ENCODE peak calls at places on chromosome 12, in ten cellular contexts. X is uterus; U is breast epithelium; F is stomach; H is left lung; D is heart left ventricle; G is IMR-90; M is CD4-positive, alpha-beta T cell; N is SJCRH30; A is Panc1. E is an unnamed sample.

GRCh38 chr12:49131051-49131972 is at the start of gene TUBA1B:
- DNase-seq in X (peak; percentile 91), U (peak; percentile 83), F (peak; percentile 93), H (peak; percentile 98), D (peak; percentile 95), G (peak; percentile 82), M (peak; percentile 91), N (peak; percentile 95), A (peak; percentile 38), E (peak; percentile 85)

GRCh38 chr12:389138-390096 is at the start of gene KDM5A:
- DNase-seq in X (peak; percentile 89), U (peak; percentile 80), F (peak; percentile 92), H (peak; percentile 93), D (peak; percentile 94), G (peak; percentile 94), M (peak; percentile 89), N (peak; percentile 95), A (peak; percentile 68), E (peak; percentile 85)

GRCh38 chr12:129607293-129607692 is 296.5 kb downstream of the TMEM132D start:
- DNase-seq in X (no peak), U (no peak), F (no peak), H (no peak), D (no peak), G (no peak), M (no peak), N (peak; percentile 88), A (no peak), E (no peak)

GRCh38 chr12:82673698-82674097 is 13.0 kb upstream of the TMTC2 start:
- DNase-seq in X (no peak), U (no peak), F (no peak), H (no peak), D (no peak), G (no peak), M (no peak), N (no peak), A (no peak), E (no peak)

GRCh38 chr12:13959131-13959734 is 22.2 kb downstream of the GRIN2B start:
- DNase-seq in X (no peak), U (no peak), F (no peak), H (no peak), D (peak; percentile 48), G (no peak), M (no peak), N (no peak), A (no peak), E (no peak)

GRCh38 chr12:25387136-25388050 is 136.7 kb upstream of the KRAS start:
- DNase-seq in X (peak; percentile 89), U (peak; percentile 77), F (peak; percentile 91), H (no peak), D (peak; percentile 86), G (peak; percentile 92), M (peak; percentile 60), N (peak; percentile 92), A (peak; percentile 92), E (peak; percentile 58)

GRCh38 chr12:26345471-26346003 is 150.2 kb downstream of the SSPN start:
- DNase-seq in X (no peak), U (no peak), F (no peak), H (no peak), D (no peak), G (peak; percentile 35), M (no peak), N (no peak), A (no peak), E (no peak)

GRCh38 chr12:119727600-119728436 is 59.9 kb downstream of the PRKAB1 start:
- DNase-seq in X (no peak), U (no peak), F (no peak), H (no peak), D (no peak), G (no peak), M (no peak), N (no peak), A (no peak), E (no peak)

GRCh38 chr12:119786539-119786938 is 90.6 kb downstream of the CIT start:
- DNase-seq in X (no peak), U (no peak), F (no peak), H (no peak), D (no peak), G (no peak), M (no peak), N (no peak), A (no peak), E (no peak)

GRCh38 chr12:70260610-70261009 is 17.4 kb downstream of the CNOT2 start:
- DNase-seq in X (no peak), U (no peak), F (no peak), H (no peak), D (no peak), G (no peak), M (no peak), N (no peak), A (no peak), E (no peak)

GRCh38 chr12:109147954-109148353 is 31.6 kb downstream of the ACACB start:
- DNase-seq in X (peak; percentile 71), U (peak; percentile 30), F (no peak), H (no peak), D (no peak), G (no peak), M (no peak), N (no peak), A (no peak), E (no peak)

GRCh38 chr12:62683724-62684501 is 217.3 kb downstream of the MON2 start:
- DNase-seq in X (peak; percentile 85), U (peak; percentile 75), F (no peak), H (no peak), D (peak; percentile 69), G (peak; percentile 30), M (no peak), N (no peak), A (no peak), E (no peak)

DNA sequence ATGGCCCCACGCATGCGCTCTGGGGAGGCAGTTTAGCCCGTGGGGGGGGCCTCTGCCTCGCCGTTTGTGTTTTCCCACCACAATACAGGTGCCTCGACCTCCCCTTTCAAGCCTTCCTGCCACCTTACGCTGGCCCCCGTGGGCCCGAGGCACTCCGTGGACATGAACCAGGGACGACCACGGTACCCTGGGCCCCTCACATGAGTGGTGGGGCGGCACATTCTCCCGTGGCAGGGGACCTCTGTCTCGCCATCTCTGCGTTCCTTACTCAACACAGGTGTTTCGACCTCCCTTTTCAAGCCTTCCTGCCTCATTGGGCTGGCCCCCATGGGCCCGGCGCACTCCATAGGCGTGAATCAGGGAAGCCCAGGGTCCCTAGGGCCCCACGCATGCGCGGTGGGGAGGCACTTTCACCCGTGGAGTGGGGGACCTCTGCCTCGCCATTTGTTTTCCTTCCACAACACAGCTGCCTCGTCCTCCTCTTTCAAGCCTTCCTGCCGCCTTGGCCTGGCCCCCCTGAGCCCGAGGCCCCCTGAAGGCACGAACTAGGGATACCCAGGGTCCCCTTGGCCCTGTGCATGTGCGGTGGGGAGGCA is 339.5 kb downstream of the ALG10 start:
- DNase-seq in X (no peak), U (no peak), F (no peak), H (no peak), D (no peak), G (no peak), M (no peak), N (no peak), A (no peak), E (no peak)
- H3K9me3 ChIP-seq in X (no peaks in the 10 kb centered on the region), U (peaks cover 95% of the 10 kb centered on the region), F (peaks cover 96% of the 10 kb centered on the region), H (no peaks in the 10 kb centered on the region), D (no peaks in the 10 kb centered on the region), G (peaks cover 42% of the 10 kb centered on the region), M (peaks cover 31% of the 10 kb centered on the region), N (no peaks in the 10 kb centered on the region), A (no peaks in the 10 kb centered on the region), E (no peaks in the 10 kb centered on the region)

GRCh38 chr12:123847876-123848275 is 85.8 kb downstream of the DNAH10 start:
- DNase-seq in X (no peak), U (no peak), F (no peak), H (no peak), D (no peak), G (no peak), M (no peak), N (no peak), A (no peak), E (no peak)

GRCh38 chr12:123843912-123844748 is 82.0 kb downstream of the DNAH10 start:
- DNase-seq in X (no peak), U (no peak), F (no peak), H (no peak), D (no peak), G (no peak), M (no peak), N (no peak), A (no peak), E (no peak)

GRCh38 chr12:123847019-123847418 is 84.9 kb downstream of the DNAH10 start:
- DNase-seq in X (no peak), U (no peak), F (no peak), H (no peak), D (no peak), G (no peak), M (no peak), N (no peak), A (no peak), E (no peak)

GRCh38 chr12:123845881-123846280 is 83.8 kb downstream of the DNAH10 start:
- DNase-seq in X (no peak), U (no peak), F (no peak), H (no peak), D (no peak), G (no peak), M (no peak), N (no peak), A (no peak), E (no peak)

GRCh38 chr12:123846340-123846739 is 84.2 kb downstream of the DNAH10 start:
- DNase-seq in X (no peak), U (no peak), F (no peak), H (no peak), D (no peak), G (no peak), M (no peak), N (no peak), A (no peak), E (no peak)
- H3K9me3 ChIP-seq in X (no peaks in the 10 kb centered on the region), U (no peaks in the 10 kb centered on the region), F (no peaks in the 10 kb centered on the region), H (no peaks in the 10 kb centered on the region), D (no peaks in the 10 kb centered on the region), G (no peaks in the 10 kb centered on the region), M (no peaks in the 10 kb centered on the region), N (no peaks in the 10 kb centered on the region), A (no peaks in the 10 kb centered on the region), E (no peaks in the 10 kb centered on the region)

DNA sequence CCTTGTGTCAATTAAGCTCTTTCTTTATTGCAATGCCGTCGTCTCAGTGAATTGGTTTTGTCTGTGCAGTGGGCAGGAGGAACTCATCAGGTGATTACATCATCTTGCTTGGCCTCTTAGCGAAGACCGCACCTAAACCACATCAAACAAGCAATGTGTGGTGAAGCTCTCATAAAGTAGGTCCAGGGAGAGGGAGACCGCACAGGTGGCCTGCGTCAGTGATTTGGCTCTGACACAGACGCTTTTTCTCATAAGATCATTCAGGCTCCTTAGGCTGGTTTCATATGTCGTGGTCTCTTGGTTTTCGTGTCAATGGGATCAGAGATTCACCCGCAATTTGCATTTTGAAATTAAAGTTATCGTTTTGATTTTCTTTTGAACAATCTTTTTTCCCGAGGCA is 6.7 kb upstream of the TESC start:
- DNase-seq in X (no peak), U (peak; percentile 66), F (no peak), H (no peak), D (no peak), G (no peak), M (no peak), N (no peak), A (no peak), E (no peak)
- H3K9me3 ChIP-seq in X (no peaks in the 10 kb centered on the region), U (no peaks in the 10 kb centered on the region), F (no peaks in the 10 kb centered on the region), H (no peaks in the 10 kb centered on the region), D (no peaks in the 10 kb centered on the region), G (no peaks in the 10 kb centered on the region), M (no peaks in the 10 kb centered on the region), N (no peaks in the 10 kb centered on the region), A (no peaks in the 10 kb centered on the region), E (no peaks in the 10 kb centered on the region)

DNA sequence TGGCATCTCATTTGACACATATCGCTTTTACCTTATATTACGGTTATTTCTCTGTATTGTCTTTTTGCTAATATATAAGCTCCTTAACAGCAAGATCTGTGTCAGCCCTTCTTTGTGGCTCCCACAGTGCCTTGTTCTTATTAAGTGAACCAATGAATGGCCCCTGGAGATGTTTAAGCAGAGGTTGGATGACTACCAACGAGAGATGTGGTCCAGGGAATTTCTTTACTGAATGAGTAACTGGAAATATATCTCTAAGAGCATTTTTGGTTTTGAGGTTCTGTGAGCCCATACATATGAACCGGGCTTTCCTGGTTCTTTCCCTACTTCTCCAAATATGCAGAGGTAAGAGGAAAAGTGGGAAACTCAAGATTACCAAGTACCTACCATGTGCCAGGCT is 23.5 kb downstream of the CALCOCO1 start:
- DNase-seq in X (no peak), U (no peak), F (no peak), H (no peak), D (no peak), G (peak; percentile 64), M (no peak), N (no peak), A (no peak), E (no peak)
- H3K9me3 ChIP-seq in X (no peaks in the 10 kb centered on the region), U (no peaks in the 10 kb centered on the region), F (no peaks in the 10 kb centered on the region), H (no peaks in the 10 kb centered on the region), D (no peaks in the 10 kb centered on the region), G (no peaks in the 10 kb centered on the region), M (no peaks in the 10 kb centered on the region), N (no peaks in the 10 kb centered on the region), A (no peaks in the 10 kb centered on the region), E (no peaks in the 10 kb centered on the region)

E was measured in T-helper 17 cell.